ENCODE peak calls at places on chromosomes 1 and 21, in seven cellular contexts. Q, S, N, H, B, F and M are unnamed samples.

GRCh38 chr1:167428418-167428817 is 89.9 kb downstream of the CD247 start:
- DNase-seq in Q (no peak), S (no peak), N (no peak), H (no peak), B (no peak), F (no peak), M (no peak)

GRCh38 chr1:61980561-61980960 is 214.1 kb upstream of the L1TD1 start:
- DNase-seq in Q (peak), S (no peak), N (no peak), H (no peak), B (no peak), F (no peak), M (peak)

GRCh38 chr1:1603671-1604373 is 3.9 kb upstream of the FNDC10 start:
- DNase-seq in Q (no peak), S (no peak), N (no peak), H (no peak), B (no peak), F (no peak), M (no peak)

GRCh38 chr1:160096491-160097116 is 1.8 kb downstream of the IGSF8 start:
- DNase-seq in Q (no peak), S (no peak), N (no peak), H (no peak), B (no peak), F (no peak), M (peak)

GRCh38 chr1:87134625-87135024 is 194.1 kb upstream of the LMO4 start:
- DNase-seq in Q (no peak), S (no peak), N (no peak), H (no peak), B (no peak), F (no peak), M (no peak)

GRCh38 chr1:75672528-75673393 is 51.7 kb upstream of the ACADM start:
- DNase-seq in Q (peak), S (peak), N (peak), H (peak), B (no peak), F (peak), M (peak)

GRCh38 chr21:43611598-43612369 is 47.5 kb downstream of the HSF2BP start:
- DNase-seq in Q (peak), S (peak), N (no peak), H (peak), B (no peak), F (peak), M (peak)

GRCh38 chr1:23816932-23817331 is 8.3 kb downstream of the HMGCL start:
- DNase-seq in Q (no peak), S (no peak), N (no peak), H (no peak), B (no peak), F (no peak), M (no peak)

GRCh38 chr1:150464422-150464826 is 22.8 kb upstream of the TARS2 start:
- DNase-seq in Q (peak), S (peak), N (peak), H (peak), B (peak), F (peak), M (peak)

GRCh38 chr1:6460349-6461236 is 5.4 kb downstream of the TNFRSF25 start:
- DNase-seq in Q (no peak), S (peak), N (no peak), H (no peak), B (no peak), F (no peak), M (no peak)

GRCh38 chr1:38527373-38527966 is 332.1 kb downstream of the RRAGC start:
- DNase-seq in Q (no peak), S (peak), N (no peak), H (peak), B (no peak), F (no peak), M (no peak)

GRCh38 chr1:115437146-115437639 is 99.1 kb upstream of the NGF start:
- DNase-seq in Q (no peak), S (no peak), N (no peak), H (no peak), B (no peak), F (no peak), M (no peak)

GRCh38 chr1:61887076-61887867 is 145.0 kb downstream of the PATJ start:
- DNase-seq in Q (no peak), S (no peak), N (no peak), H (peak), B (no peak), F (no peak), M (no peak)